ENCODE peak calls at places on chromosomes 2 and 18, in six cellular contexts. One of them, this sample, is unnamed.

GRCh38 chr2:233331536-233331935 is 22.8 kb upstream of the DGKD start:
- DNase-seq in lower leg skin: peak; percentile 92
- DNase-seq in NCI-H1436: no peak
- DNase-seq in activated effector memory CD4-positive, alpha-beta T cell treated with Interleukin-2 at 50 U/mL for 16 hours: peak; percentile 74
- DNase-seq in iris pigment epithelial cell: no peak
- DNase-seq in activated CD4-positive, alpha-beta T cell treated with anti-CD3 and anti-CD28 coated beads, Interleukin-2, amount 10 ng/mL, durations not matched to agents 7 days and 5 days: peak; percentile 88
- DNase-seq in this sample: peak; percentile 73

GRCh38 chr18:75141166-75141565 is 67.8 kb downstream of the PTGR3 start:
- DNase-seq in lower leg skin: no peak
- DNase-seq in NCI-H1436: no peak
- DNase-seq in activated effector memory CD4-positive, alpha-beta T cell treated with Interleukin-2 at 50 U/mL for 16 hours: no peak
- DNase-seq in iris pigment epithelial cell: no peak
- DNase-seq in activated CD4-positive, alpha-beta T cell treated with anti-CD3 and anti-CD28 coated beads, Interleukin-2, amount 10 ng/mL, durations not matched to agents 7 days and 5 days: no peak
- DNase-seq in this sample: no peak

GRCh38 chr2:226799211-226799975 is at the start of gene IRS1:
- DNase-seq in lower leg skin: peak; percentile 93
- DNase-seq in NCI-H1436: peak; percentile 70
- DNase-seq in activated effector memory CD4-positive, alpha-beta T cell treated with Interleukin-2 at 50 U/mL for 16 hours: peak; percentile 46
- DNase-seq in iris pigment epithelial cell: peak; percentile 88
- DNase-seq in activated CD4-positive, alpha-beta T cell treated with anti-CD3 and anti-CD28 coated beads, Interleukin-2, amount 10 ng/mL, durations not matched to agents 7 days and 5 days: peak; percentile 61
- DNase-seq in this sample: peak; percentile 47

GRCh38 chr2:55966431-55967118 is 43.0 kb upstream of the EFEMP1 start:
- DNase-seq in lower leg skin: peak; percentile 87
- DNase-seq in NCI-H1436: no peak
- DNase-seq in activated effector memory CD4-positive, alpha-beta T cell treated with Interleukin-2 at 50 U/mL for 16 hours: no peak
- DNase-seq in iris pigment epithelial cell: no peak
- DNase-seq in activated CD4-positive, alpha-beta T cell treated with anti-CD3 and anti-CD28 coated beads, Interleukin-2, amount 10 ng/mL, durations not matched to agents 7 days and 5 days: no peak
- DNase-seq in this sample: no peak

GRCh38 chr2:160603771-160604510 is 110.3 kb upstream of the RBMS1 start:
- DNase-seq in lower leg skin: no peak
- DNase-seq in NCI-H1436: no peak
- DNase-seq in activated effector memory CD4-positive, alpha-beta T cell treated with Interleukin-2 at 50 U/mL for 16 hours: no peak
- DNase-seq in iris pigment epithelial cell: no peak
- DNase-seq in activated CD4-positive, alpha-beta T cell treated with anti-CD3 and anti-CD28 coated beads, Interleukin-2, amount 10 ng/mL, durations not matched to agents 7 days and 5 days: no peak
- DNase-seq in this sample: no peak

GRCh38 chr2:14909795-14910194 is 277.3 kb downstream of the LRATD1 start:
- DNase-seq in lower leg skin: no peak
- DNase-seq in NCI-H1436: no peak
- DNase-seq in activated effector memory CD4-positive, alpha-beta T cell treated with Interleukin-2 at 50 U/mL for 16 hours: no peak
- DNase-seq in iris pigment epithelial cell: no peak
- DNase-seq in activated CD4-positive, alpha-beta T cell treated with anti-CD3 and anti-CD28 coated beads, Interleukin-2, amount 10 ng/mL, durations not matched to agents 7 days and 5 days: no peak
- DNase-seq in this sample: no peak

GRCh38 chr18:49749563-49749962 is 63.8 kb downstream of the ACAA2 start:
- DNase-seq in lower leg skin: peak; percentile 37
- DNase-seq in NCI-H1436: no peak
- DNase-seq in activated effector memory CD4-positive, alpha-beta T cell treated with Interleukin-2 at 50 U/mL for 16 hours: no peak
- DNase-seq in iris pigment epithelial cell: no peak
- DNase-seq in activated CD4-positive, alpha-beta T cell treated with anti-CD3 and anti-CD28 coated beads, Interleukin-2, amount 10 ng/mL, durations not matched to agents 7 days and 5 days: no peak
- DNase-seq in this sample: no peak

GRCh38 chr18:75223687-75224347 is 13.2 kb downstream of the TSHZ1 start:
- DNase-seq in lower leg skin: no peak
- DNase-seq in NCI-H1436: no peak
- DNase-seq in activated effector memory CD4-positive, alpha-beta T cell treated with Interleukin-2 at 50 U/mL for 16 hours: no peak
- DNase-seq in iris pigment epithelial cell: no peak
- DNase-seq in activated CD4-positive, alpha-beta T cell treated with anti-CD3 and anti-CD28 coated beads, Interleukin-2, amount 10 ng/mL, durations not matched to agents 7 days and 5 days: no peak
- DNase-seq in this sample: no peak

GRCh38 chr18:10971717-10972116 is 177.7 kb downstream of the PIEZO2 start:
- DNase-seq in lower leg skin: no peak
- DNase-seq in NCI-H1436: no peak
- DNase-seq in activated effector memory CD4-positive, alpha-beta T cell treated with Interleukin-2 at 50 U/mL for 16 hours: no peak
- DNase-seq in iris pigment epithelial cell: no peak
- DNase-seq in activated CD4-positive, alpha-beta T cell treated with anti-CD3 and anti-CD28 coated beads, Interleukin-2, amount 10 ng/mL, durations not matched to agents 7 days and 5 days: no peak
- DNase-seq in this sample: no peak

GRCh38 chr2:150532883-150533282 is 45.4 kb upstream of the RND3 start:
- DNase-seq in lower leg skin: no peak
- DNase-seq in NCI-H1436: no peak
- DNase-seq in activated effector memory CD4-positive, alpha-beta T cell treated with Interleukin-2 at 50 U/mL for 16 hours: no peak
- DNase-seq in iris pigment epithelial cell: peak; percentile 86
- DNase-seq in activated CD4-positive, alpha-beta T cell treated with anti-CD3 and anti-CD28 coated beads, Interleukin-2, amount 10 ng/mL, durations not matched to agents 7 days and 5 days: no peak
- DNase-seq in this sample: no peak

GRCh38 chr2:95345066-95345414 is 47.9 kb downstream of the KCNIP3 start:
- DNase-seq in lower leg skin: no peak
- DNase-seq in NCI-H1436: no peak
- DNase-seq in activated effector memory CD4-positive, alpha-beta T cell treated with Interleukin-2 at 50 U/mL for 16 hours: no peak
- DNase-seq in iris pigment epithelial cell: no peak
- DNase-seq in activated CD4-positive, alpha-beta T cell treated with anti-CD3 and anti-CD28 coated beads, Interleukin-2, amount 10 ng/mL, durations not matched to agents 7 days and 5 days: no peak
- DNase-seq in this sample: no peak

GRCh38 chr2:20378891-20379519 is 28.4 kb upstream of the PUM2 start:
- DNase-seq in lower leg skin: peak; percentile 94
- DNase-seq in NCI-H1436: no peak
- DNase-seq in activated effector memory CD4-positive, alpha-beta T cell treated with Interleukin-2 at 50 U/mL for 16 hours: no peak
- DNase-seq in iris pigment epithelial cell: peak; percentile 81
- DNase-seq in activated CD4-positive, alpha-beta T cell treated with anti-CD3 and anti-CD28 coated beads, Interleukin-2, amount 10 ng/mL, durations not matched to agents 7 days and 5 days: no peak
- DNase-seq in this sample: no peak

GRCh38 chr18:69469444-69469919 is 68.8 kb downstream of the DOK6 start:
- DNase-seq in lower leg skin: no peak
- DNase-seq in NCI-H1436: no peak
- DNase-seq in activated effector memory CD4-positive, alpha-beta T cell treated with Interleukin-2 at 50 U/mL for 16 hours: peak; percentile 12
- DNase-seq in iris pigment epithelial cell: no peak
- DNase-seq in activated CD4-positive, alpha-beta T cell treated with anti-CD3 and anti-CD28 coated beads, Interleukin-2, amount 10 ng/mL, durations not matched to agents 7 days and 5 days: peak; percentile 42
- DNase-seq in this sample: peak; percentile 12

GRCh38 chr2:187051350-187051749 is 202.4 kb upstream of the ZSWIM2 start:
- DNase-seq in lower leg skin: no peak
- DNase-seq in NCI-H1436: no peak
- DNase-seq in activated effector memory CD4-positive, alpha-beta T cell treated with Interleukin-2 at 50 U/mL for 16 hours: no peak
- DNase-seq in iris pigment epithelial cell: no peak
- DNase-seq in activated CD4-positive, alpha-beta T cell treated with anti-CD3 and anti-CD28 coated beads, Interleukin-2, amount 10 ng/mL, durations not matched to agents 7 days and 5 days: no peak
- DNase-seq in this sample: no peak